ENCODE peak calls at places on chromosomes 13 and 19, in eight cellular contexts. B, X, K, V, C, O, Y and J are unnamed samples.

GRCh38 chr13:113648218-113648615 is 9.8 kb downstream of the ATP4B start:
- DNase-seq in B (no peak), X (peak; percentile 7), K (peak; percentile 29), V (peak; percentile 11), C (peak; percentile 39), O (no peak), Y (no peak), J (peak; percentile 10)

GRCh38 chr13:20492641-20493040 is 33.0 kb downstream of the CRYL1 start:
- DNase-seq in B (peak; percentile 52), X (no peak), K (no peak), V (no peak), C (no peak), O (no peak), Y (peak; percentile 46), J (no peak)

GRCh38 chr19:50492303-50493052 is 15.8 kb upstream of the GARIN5A start:
- DNase-seq in B (peak; percentile 49), X (no peak), K (peak; percentile 45), V (no peak), C (peak; percentile 46), O (no peak), Y (no peak), J (no peak)

GRCh38 chr19:32924200-32924599 is 47.6 kb downstream of the CEP89 start:
- DNase-seq in B (peak; percentile 58), X (no peak), K (no peak), V (no peak), C (peak; percentile 56), O (no peak), Y (peak; percentile 73), J (no peak)

GRCh38 chr19:58279042-58279924 is 528 bp downstream of the ZNF8 start:
- DNase-seq in B (peak; percentile 71), X (peak; percentile 83), K (peak; percentile 84), V (peak; percentile 37), C (peak; percentile 68), O (peak; percentile 23), Y (peak; percentile 97), J (peak; percentile 65)

GRCh38 chr19:48991823-48992570 is 1.1 kb downstream of the GYS1 start:
- DNase-seq in B (peak; percentile 63), X (peak; percentile 75), K (peak; percentile 88), V (peak; percentile 45), C (no peak), O (no peak), Y (peak; percentile 87), J (peak; percentile 75)

GRCh38 chr19:11418518-11419506 is at the start of gene RGL3:
- DNase-seq in B (no peak), X (peak; percentile 42), K (no peak), V (no peak), C (no peak), O (no peak), Y (no peak), J (peak; percentile 56)

GRCh38 chr13:106532111-106532929 is 3.1 kb downstream of the EFNB2 start:
- DNase-seq in B (no peak), X (no peak), K (no peak), V (no peak), C (peak; percentile 58), O (no peak), Y (no peak), J (no peak)

GRCh38 chr13:28239374-28239773 is 101.0 kb downstream of the PAN3 start:
- DNase-seq in B (no peak), X (no peak), K (no peak), V (no peak), C (no peak), O (no peak), Y (no peak), J (no peak)

GRCh38 chr13:52646967-52647366 is 4.7 kb downstream of the HNRNPA1L2 start:
- DNase-seq in B (no peak), X (no peak), K (no peak), V (no peak), C (no peak), O (no peak), Y (no peak), J (no peak)

GRCh38 chr13:34124912-34125311 is 307.0 kb downstream of the RFC3 start:
- DNase-seq in B (peak; percentile 13), X (no peak), K (no peak), V (no peak), C (no peak), O (no peak), Y (no peak), J (peak; percentile 2)

GRCh38 chr13:77388944-77389616 is 62.2 kb upstream of the MYCBP2 start:
- DNase-seq in B (no peak), X (no peak), K (no peak), V (no peak), C (no peak), O (no peak), Y (no peak), J (no peak)

GRCh38 chr13:94114166-94114565 is 365.3 kb downstream of the DCT start:
- DNase-seq in B (no peak), X (no peak), K (no peak), V (no peak), C (no peak), O (no peak), Y (no peak), J (no peak)

GRCh38 chr13:91174886-91175501 is 172.5 kb upstream of the MIR17HG start:
- DNase-seq in B (no peak), X (no peak), K (no peak), V (no peak), C (peak; percentile 37), O (no peak), Y (no peak), J (peak; percentile 15)

GRCh38 chr13:43006893-43007631 is 15.0 kb upstream of the EPSTI1 start:
- DNase-seq in B (no peak), X (no peak), K (no peak), V (no peak), C (no peak), O (no peak), Y (no peak), J (no peak)

GRCh38 chr13:93687261-93687660 is 460.7 kb downstream of the GPC6 start:
- DNase-seq in B (no peak), X (no peak), K (no peak), V (no peak), C (no peak), O (no peak), Y (no peak), J (no peak)

GRCh38 chr13:43301341-43301969 is 278.1 kb downstream of the DNAJC15 start:
- DNase-seq in B (no peak), X (no peak), K (no peak), V (no peak), C (no peak), O (no peak), Y (no peak), J (no peak)

GRCh38 chr13:107005577-107005976 is 437.6 kb upstream of the ARGLU1 start:
- DNase-seq in B (no peak), X (no peak), K (no peak), V (no peak), C (no peak), O (no peak), Y (no peak), J (no peak)

GRCh38 chr13:109569938-109570711 is 216.3 kb downstream of the IRS2 start:
- DNase-seq in B (no peak), X (no peak), K (no peak), V (no peak), C (no peak), O (no peak), Y (no peak), J (no peak)

GRCh38 chr13:62110079-62110478 is 694.4 kb upstream of the PCDH20 start:
- DNase-seq in B (no peak), X (no peak), K (no peak), V (no peak), C (no peak), O (no peak), Y (no peak), J (no peak)

GRCh38 chr19:56118666-56119584 is 2.2 kb downstream of the ZNF787 start:
- DNase-seq in B (no peak), X (no peak), K (no peak), V (no peak), C (no peak), O (no peak), Y (peak; percentile 82), J (peak; percentile 55)
- H3K4me1 ChIP-seq in B (peaks cover 19% of the 10 kb centered on the region), X (peaks cover 69% of the 10 kb centered on the region), K (peaks cover 51% of the 10 kb centered on the region), V (peaks cover 68% of the 10 kb centered on the region), C (peaks cover 8% of the 10 kb centered on the region), O (peaks cover 55% of the 10 kb centered on the region), Y (peaks cover 44% of the 10 kb centered on the region), J (peaks cover 60% of the 10 kb centered on the region)

DNA sequence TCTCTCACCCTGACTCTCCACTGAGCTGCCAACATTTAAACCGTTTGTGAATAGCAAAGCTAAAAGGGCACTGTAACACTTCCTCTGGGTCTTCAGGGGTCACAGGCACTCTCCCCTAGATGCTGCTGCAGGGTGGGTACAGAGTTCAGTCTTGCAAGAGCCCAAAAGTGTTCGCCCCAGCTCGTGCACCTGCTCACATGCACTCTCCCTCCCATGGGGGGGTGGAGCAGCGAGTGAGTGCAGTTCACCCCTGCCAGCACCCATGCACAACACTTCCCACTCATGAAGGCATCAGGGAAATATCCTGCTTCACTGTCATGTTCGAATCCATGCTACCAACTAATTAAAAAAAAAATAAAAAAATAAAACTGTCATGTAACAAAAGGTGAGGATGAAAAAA is 950.7 kb upstream of the PRR20A start:
- DNase-seq in B (no peak), X (no peak), K (no peak), V (no peak), C (no peak), O (no peak), Y (no peak), J (no peak)
- TF ChIP-seq POLR2A in B (no peak), X (no peak), K (no peak), V (no peak), C (no peak), O (no peak), Y (no peak), J (no peak)

DNA sequence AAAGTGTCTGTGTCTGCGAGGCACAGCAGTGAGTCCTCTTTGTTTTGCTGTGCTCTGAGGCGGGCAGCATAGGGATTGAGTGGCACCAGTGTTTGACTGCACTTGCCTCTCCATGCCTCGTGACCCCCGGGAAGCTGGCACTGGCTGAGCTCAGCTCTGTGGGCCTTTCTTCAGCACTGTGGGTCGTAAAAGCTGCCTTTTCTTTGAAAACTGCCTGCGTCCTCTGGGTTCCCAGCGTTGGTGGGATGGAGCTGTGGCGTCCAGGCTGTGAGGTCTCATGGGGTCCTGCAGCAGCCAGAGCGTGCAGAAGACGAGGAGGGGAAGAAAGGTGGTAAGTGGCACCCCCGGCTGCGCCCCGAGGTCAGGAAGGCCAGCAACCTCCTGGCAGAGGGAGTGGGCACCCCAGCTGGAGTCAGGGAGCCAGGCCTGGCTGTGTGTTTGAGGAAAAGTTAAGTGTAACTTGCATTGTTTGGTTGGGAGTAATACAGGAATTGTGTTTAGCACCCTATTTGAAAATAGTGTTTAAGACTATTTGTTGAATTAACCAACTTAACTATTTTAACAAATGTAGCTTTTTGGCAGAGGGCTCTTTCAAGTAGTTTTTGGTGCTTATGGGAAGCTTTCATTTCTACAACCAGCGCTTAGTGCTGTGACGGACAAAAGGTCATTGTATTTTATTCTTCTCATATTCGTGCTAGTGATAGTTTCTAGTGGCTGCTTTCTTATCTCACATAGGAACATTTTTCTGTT is 79.3 kb upstream of the TEX29 start:
- DNase-seq in B (no peak), X (no peak), K (no peak), V (no peak), C (no peak), O (no peak), Y (no peak), J (no peak)
- H3K4me3 ChIP-seq in B (no peak overlapping the region), X (no peak overlapping the region), K (no peak overlapping the region), V (no peak overlapping the region), C (no peak overlapping the region), O (no peak overlapping the region), Y (no peak overlapping the region), J (no peak overlapping the region)

DNA sequence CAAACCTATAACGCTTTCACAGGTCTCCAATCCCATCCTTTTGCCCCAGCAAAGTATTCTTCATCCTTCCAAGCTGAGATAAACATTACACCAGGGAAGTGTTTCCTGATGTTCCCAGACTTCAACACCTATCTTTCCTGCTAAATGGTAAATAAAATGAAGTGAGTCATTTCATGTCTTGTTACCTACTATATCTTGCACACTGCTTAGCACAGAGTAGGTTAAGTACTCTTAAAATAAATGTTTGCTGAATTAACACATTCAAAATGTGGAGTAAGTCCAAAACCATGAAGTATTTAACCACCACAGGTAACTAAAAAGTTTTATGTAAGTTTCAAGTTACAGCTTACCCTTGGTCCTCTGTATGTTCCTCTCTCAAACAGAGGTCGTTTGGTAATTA is 3.4 kb downstream of the RBM26 start:
- DNase-seq in B (no peak), X (no peak), K (no peak), V (no peak), C (no peak), O (no peak), Y (no peak), J (no peak)
- H3K4me1 ChIP-seq in B (peaks cover 40% of the 10 kb centered on the region), X (peaks cover 76% of the 10 kb centered on the region), K (peaks cover 51% of the 10 kb centered on the region), V (peaks cover 79% of the 10 kb centered on the region), C (no peaks in the 10 kb centered on the region), O (peaks cover 36% of the 10 kb centered on the region), Y (peaks cover 81% of the 10 kb centered on the region), J (peaks cover 56% of the 10 kb centered on the region)